ENCODE peak calls at places on chromosomes 2 and 18, in four cellular contexts. One of them, this sample, is unnamed.

GRCh38 chr2:215332876-215333600 is 21.2 kb downstream of the ATIC start:
- DNase-seq in HepG2: no peak
- DNase-seq in K562: no peak
- DNase-seq in H1: no peak
- DNase-seq in this sample: no peak

GRCh38 chr2:194618432-194618831 is 1038.6 kb upstream of the SLC39A10 start:
- DNase-seq in HepG2: no peak
- DNase-seq in H1: no peak
- DNase-seq in K562: no peak
- DNase-seq in this sample: no peak

GRCh38 chr2:138475394-138475793 is 26.2 kb upstream of the SPOPL start:
- DNase-seq in HepG2: peak
- DNase-seq in H1: no peak
- DNase-seq in K562: no peak
- DNase-seq in this sample: peak

GRCh38 chr2:53545159-53546055 is 222.2 kb upstream of the CHAC2 start:
- DNase-seq in H1: no peak
- DNase-seq in HepG2: no peak
- DNase-seq in K562: no peak
- DNase-seq in this sample: no peak

GRCh38 chr18:3340015-3340681 is 78.2 kb downstream of the MYL12B start:
- DNase-seq in HepG2: no peak
- DNase-seq in K562: peak
- DNase-seq in H1: no peak
- DNase-seq in this sample: no peak

GRCh38 chr2:42009657-42010580 is 37.9 kb upstream of the PKDCC start:
- DNase-seq in K562: no peak
- DNase-seq in H1: no peak
- DNase-seq in HepG2: no peak
- DNase-seq in this sample: peak

GRCh38 chr2:54864727-54865126 is 141.3 kb downstream of the EML6 start:
- DNase-seq in HepG2: no peak
- DNase-seq in K562: no peak
- DNase-seq in H1: no peak
- DNase-seq in this sample: no peak

GRCh38 chr2:225040862-225041209 is 1.4 kb downstream of the DOCK10 start:
- DNase-seq in K562: no peak
- DNase-seq in H1: no peak
- DNase-seq in HepG2: no peak
- DNase-seq in this sample: no peak

GRCh38 chr2:144550916-144551315 is 31.0 kb upstream of the ZEB2 start:
- DNase-seq in H1: no peak
- DNase-seq in HepG2: no peak
- DNase-seq in K562: no peak
- DNase-seq in this sample: no peak

GRCh38 chr2:129192117-129192516 is 787.3 kb upstream of the RAB6C start:
- DNase-seq in HepG2: no peak
- DNase-seq in H1: no peak
- DNase-seq in K562: no peak
- DNase-seq in this sample: no peak

GRCh38 chr2:85501244-85501643 is 37.7 kb upstream of the MAT2A start:
- DNase-seq in K562: peak
- DNase-seq in HepG2: peak
- DNase-seq in H1: no peak
- DNase-seq in this sample: peak

GRCh38 chr18:24212939-24213338 is 74.1 kb downstream of the CABYR start:
- DNase-seq in H1: no peak
- DNase-seq in K562: no peak
- DNase-seq in HepG2: peak
- DNase-seq in this sample: peak

GRCh38 chr2:240956161-240956934 is 42.1 kb upstream of the SNED1 start:
- DNase-seq in HepG2: no peak
- DNase-seq in H1: no peak
- DNase-seq in K562: no peak
- DNase-seq in this sample: no peak

GRCh38 chr2:156896294-156896693 is 361.2 kb upstream of the GALNT5 start:
- DNase-seq in HepG2: no peak
- DNase-seq in H1: no peak
- DNase-seq in K562: no peak
- DNase-seq in this sample: peak

GRCh38 chr2:23925702-23926288 is 1.1 kb downstream of the ATAD2B start:
- DNase-seq in H1: no peak
- DNase-seq in HepG2: peak
- DNase-seq in K562: peak
- DNase-seq in this sample: peak

GRCh38 chr2:95059656-95060370 is 34.3 kb downstream of the MAL start:
- DNase-seq in H1: no peak
- DNase-seq in K562: no peak
- DNase-seq in HepG2: no peak
- DNase-seq in this sample: no peak

GRCh38 chr2:31170071-31170698 is 31.9 kb upstream of the GALNT14 start:
- DNase-seq in K562: peak
- DNase-seq in H1: peak
- DNase-seq in HepG2: peak
- DNase-seq in this sample: peak

GRCh38 chr2:95278051-95278471 is 3.8 kb downstream of the PROM2 start:
- DNase-seq in K562: peak
- DNase-seq in H1: no peak
- DNase-seq in HepG2: no peak
- DNase-seq in this sample: no peak

GRCh38 chr18:40437517-40437916 is 1517.5 kb upstream of the PIK3C3 start:
- DNase-seq in HepG2: no peak
- DNase-seq in K562: no peak
- DNase-seq in H1: no peak
- DNase-seq in this sample: no peak

GRCh38 chr2:16257725-16258028 is 317.3 kb downstream of the MYCN start:
- DNase-seq in H1: no peak
- DNase-seq in K562: no peak
- DNase-seq in HepG2: no peak
- DNase-seq in this sample: no peak

GRCh38 chr2:174778479-174778962 is 14.2 kb upstream of the CHRNA1 start:
- DNase-seq in K562: no peak
- DNase-seq in HepG2: peak
- DNase-seq in H1: no peak
- DNase-seq in this sample: no peak

GRCh38 chr2:97718942-97719341 is 5.6 kb downstream of the ZAP70 start:
- DNase-seq in HepG2: no peak
- DNase-seq in K562: no peak
- DNase-seq in H1: no peak
- DNase-seq in this sample: no peak

GRCh38 chr2:24016853-24017703 is 7.2 kb downstream of the MFSD2B start:
- DNase-seq in K562: no peak
- DNase-seq in HepG2: no peak
- DNase-seq in H1: no peak
- DNase-seq in this sample: no peak

GRCh38 chr18:65788373-65788772 is 37.6 kb downstream of the CDH7 start:
- DNase-seq in H1: no peak
- DNase-seq in HepG2: peak
- DNase-seq in K562: no peak
- DNase-seq in this sample: no peak

GRCh38 chr2:217790681-217791392 is 212.0 kb downstream of the TNS1 start:
- DNase-seq in K562: no peak
- DNase-seq in HepG2: no peak
- DNase-seq in H1: no peak
- DNase-seq in this sample: peak

GRCh38 chr18:31773774-31774476 is 13.2 kb upstream of the SLC25A52 start:
- DNase-seq in K562: no peak
- DNase-seq in H1: no peak
- DNase-seq in HepG2: peak
- DNase-seq in this sample: no peak

GRCh38 chr2:9781252-9781651 is 62.0 kb upstream of the TAF1B start:
- DNase-seq in K562: no peak
- DNase-seq in H1: no peak
- DNase-seq in HepG2: no peak
- DNase-seq in this sample: no peak

GRCh38 chr2:98734157-98734556 is 3.2 kb upstream of the MGAT4A start:
- DNase-seq in H1: no peak
- DNase-seq in K562: no peak
- DNase-seq in HepG2: no peak
- DNase-seq in this sample: peak

GRCh38 chr2:41955641-41956040 is 92.2 kb upstream of the PKDCC start:
- DNase-seq in HepG2: no peak
- DNase-seq in K562: no peak
- DNase-seq in H1: no peak
- DNase-seq in this sample: no peak

DNA sequence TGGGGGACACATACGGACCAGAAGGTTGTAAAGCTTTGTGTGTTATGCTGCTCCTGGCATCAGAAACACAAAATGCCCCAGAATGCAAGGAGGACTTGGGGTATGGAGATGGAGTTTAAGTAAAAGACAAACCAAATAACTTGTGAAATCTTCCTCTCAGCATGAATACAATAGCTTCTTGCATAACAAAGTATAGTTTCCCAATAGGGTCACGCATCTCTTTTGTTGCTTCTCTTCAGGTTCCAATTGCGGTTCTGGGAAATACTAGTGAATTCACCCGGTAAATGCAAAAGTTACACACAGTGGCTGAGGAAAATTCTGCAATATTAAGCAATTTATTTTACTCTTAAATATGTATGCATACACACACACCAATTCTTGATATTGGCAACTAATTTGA is 339.2 kb upstream of the EPHA4 start:
- DNase-seq in K562: no peak
- DNase-seq in HepG2: no peak
- DNase-seq in H1: no peak
- DNase-seq in this sample: no peak
- H2AFZ ChIP-seq in K562: no peak
- H2AFZ ChIP-seq in HepG2: no peak
- H2AFZ ChIP-seq in H1: no peak
- H2AFZ ChIP-seq in this sample: no peak

DNA sequence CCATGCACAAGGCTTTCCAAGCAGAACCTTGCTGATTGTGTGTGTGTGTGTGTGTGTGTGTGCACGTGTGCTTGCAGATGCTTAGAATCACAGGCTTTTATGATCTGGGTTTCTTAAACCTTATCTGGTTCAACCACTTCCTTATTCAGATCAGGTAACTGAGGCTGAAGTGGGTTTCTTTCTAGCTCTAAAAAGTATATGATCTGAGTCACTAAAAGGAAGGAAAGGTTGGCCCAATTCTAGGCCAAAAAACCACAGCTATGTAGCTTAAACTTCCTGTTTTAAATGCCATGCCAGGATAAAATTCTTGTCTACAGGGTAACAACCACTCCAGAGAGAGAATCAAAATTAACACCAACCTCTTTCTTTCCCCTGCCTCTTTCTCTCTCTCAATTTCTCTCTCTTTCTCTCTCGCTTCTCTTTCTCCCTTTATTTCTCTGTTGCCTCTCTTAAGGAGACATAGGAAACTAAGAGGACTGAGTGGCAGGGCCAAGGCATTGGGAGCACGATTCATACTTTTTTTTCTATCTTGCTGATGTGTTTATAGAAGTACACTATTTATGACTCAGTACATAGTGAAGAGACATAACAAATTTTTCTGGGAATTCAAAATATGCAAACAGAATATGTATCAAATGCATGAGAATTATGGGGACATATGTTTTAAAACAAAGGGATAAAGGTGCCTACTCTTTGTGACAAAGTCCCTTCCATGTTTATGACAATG is 140.4 kb downstream of the TRIB2 start:
- DNase-seq in K562: no peak
- DNase-seq in H1: no peak
- DNase-seq in HepG2: no peak
- DNase-seq in this sample: peak
- TF ChIP-seq JUN in K562: no peak
- TF ChIP-seq JUN in H1: no peak
- TF ChIP-seq JUN in HepG2: no peak
- TF ChIP-seq JUN in this sample: peak

GRCh38 chr2:105329197-105329554 is 359 bp downstream of the TGFBRAP1 start:
- DNase-seq in H1: no peak
- DNase-seq in K562: no peak
- DNase-seq in HepG2: peak
- DNase-seq in this sample: no peak

GRCh38 chr2:105325389-105325963 is 4.1 kb downstream of the TGFBRAP1 start:
- DNase-seq in HepG2: no peak
- DNase-seq in K562: no peak
- DNase-seq in H1: no peak
- DNase-seq in this sample: peak

GRCh38 chr2:105329561-105330495 is at the start of gene TGFBRAP1:
- DNase-seq in K562: peak
- DNase-seq in H1: no peak
- DNase-seq in HepG2: peak
- DNase-seq in this sample: peak

GRCh38 chr2:105328281-105329196 is 996 bp downstream of the TGFBRAP1 start:
- DNase-seq in H1: no peak
- DNase-seq in K562: no peak
- DNase-seq in HepG2: peak
- DNase-seq in this sample: peak

GRCh38 chr2:105327690-105328089 is 1.8 kb downstream of the TGFBRAP1 start:
- DNase-seq in K562: no peak
- DNase-seq in HepG2: no peak
- DNase-seq in H1: no peak
- DNase-seq in this sample: no peak
- H3K9ac ChIP-seq in K562: no peak
- H3K9ac ChIP-seq in HepG2: no peak
- H3K9ac ChIP-seq in H1: no peak
- H3K9ac ChIP-seq in this sample: peak

GRCh38 chr2:119240311-119241204 is 16.9 kb downstream of the STEAP3 start:
- DNase-seq in K562: peak
- DNase-seq in HepG2: peak
- DNase-seq in H1: no peak
- DNase-seq in this sample: no peak
- H2AFZ ChIP-seq in K562: no peak
- H2AFZ ChIP-seq in HepG2: no peak
- H2AFZ ChIP-seq in H1: no peak
- H2AFZ ChIP-seq in this sample: no peak

GRCh38 chr18:35641467-35641866 is 59.9 kb downstream of the GALNT1 start:
- DNase-seq in HepG2: no peak
- DNase-seq in K562: no peak
- DNase-seq in H1: no peak
- DNase-seq in this sample: no peak

GRCh38 chr18:35646449-35646848 is 64.9 kb downstream of the GALNT1 start:
- DNase-seq in K562: no peak
- DNase-seq in H1: no peak
- DNase-seq in HepG2: no peak
- DNase-seq in this sample: no peak

GRCh38 chr18:35642802-35643201 is 61.3 kb downstream of the GALNT1 start:
- DNase-seq in K562: no peak
- DNase-seq in H1: no peak
- DNase-seq in HepG2: no peak
- DNase-seq in this sample: no peak

GRCh38 chr18:35639296-35639695 is 57.8 kb downstream of the GALNT1 start:
- DNase-seq in K562: no peak
- DNase-seq in HepG2: no peak
- DNase-seq in H1: no peak
- DNase-seq in this sample: no peak

DNA sequence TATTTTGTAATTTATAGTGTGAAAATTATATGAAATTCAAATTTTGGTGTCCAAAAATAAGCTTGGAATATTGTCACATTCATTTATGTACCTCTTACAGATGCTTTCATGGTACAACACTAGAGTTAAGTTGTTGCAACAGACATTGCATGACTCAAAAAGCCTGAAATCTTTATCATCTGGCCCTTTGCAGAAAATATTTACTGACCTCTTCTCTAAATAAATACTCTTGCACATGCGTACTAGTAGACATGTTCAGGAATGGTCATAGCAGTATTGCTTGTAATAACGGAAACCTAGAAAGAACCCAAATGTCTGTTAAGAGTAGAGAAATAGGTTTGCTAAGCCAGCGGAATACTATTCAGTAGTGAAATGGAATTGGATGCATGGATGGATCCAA is 60.4 kb downstream of the GALNT1 start:
- DNase-seq in K562: no peak
- DNase-seq in HepG2: no peak
- DNase-seq in H1: no peak
- DNase-seq in this sample: no peak
- TF ChIP-seq JUN in K562: no peak
- TF ChIP-seq JUN in HepG2: no peak
- TF ChIP-seq JUN in H1: no peak
- TF ChIP-seq JUN in this sample: no peak

This sample was measured in endothelial cell of umbilical vein.